ENCODE peak calls at places on chromosome 1, in four cellular contexts. V is stomach, I is H1, H is esophagus muscularis mucosa. U is an unnamed sample.

GRCh38 chr1:168879906-168880734 is 151.1 kb upstream of the DPT start:
- DNase-seq in H (no peak), V (no peak), I (no peak), U (no peak)

GRCh38 chr1:11790880-11791715 is 14.7 kb downstream of the MTHFR start:
- DNase-seq in V (peak; percentile 92), I (no peak), H (peak; percentile 98), U (peak; percentile 91)

GRCh38 chr1:22582670-22583635 is 19.7 kb downstream of the EPHA8 start:
- DNase-seq in H (no peak), V (no peak), I (no peak), U (no peak)

GRCh38 chr1:229059671-229060079 is 211.2 kb upstream of the RAB4A start:
- DNase-seq in V (no peak), I (no peak), H (no peak), U (no peak)

GRCh38 chr1:228922722-228923376 is 187.6 kb downstream of the RHOU start:
- DNase-seq in V (no peak), H (no peak), I (no peak), U (no peak)

GRCh38 chr1:181189691-181190361 is 101.3 kb downstream of the IER5 start:
- DNase-seq in I (peak; percentile 58), V (peak; percentile 82), H (no peak), U (peak; percentile 78)

GRCh38 chr1:181255270-181255929 is 166.9 kb downstream of the IER5 start:
- DNase-seq in V (no peak), I (no peak), H (peak; percentile 75), U (no peak)

GRCh38 chr1:44012411-44012810 is 18.9 kb downstream of the SLC6A9 start:
- DNase-seq in H (no peak), V (no peak), I (no peak), U (no peak)

GRCh38 chr1:187509091-187509490 is 680.3 kb downstream of the PLA2G4A start:
- DNase-seq in H (no peak), I (no peak), V (no peak), U (no peak)

GRCh38 chr1:35554261-35555211 is 2.7 kb downstream of the KIAA0319L start:
- DNase-seq in V (peak; percentile 75), I (no peak), H (no peak), U (no peak)

GRCh38 chr1:1344672-1345361 is 4.4 kb downstream of the DVL1 start:
- DNase-seq in I (no peak), V (peak; percentile 68), H (no peak), U (no peak)

GRCh38 chr1:234709473-234710279 is 99.7 kb upstream of the IRF2BP2 start:
- DNase-seq in H (peak; percentile 74), V (no peak), I (no peak), U (no peak)

GRCh38 chr1:107889524-107889923 is 75.5 kb downstream of the VAV3 start:
- DNase-seq in V (no peak), I (no peak), H (no peak), U (no peak)

GRCh38 chr1:179083031-179083345 is 1.1 kb downstream of the TOR3A start:
- DNase-seq in H (no peak), I (no peak), V (no peak), U (no peak)

GRCh38 chr1:46114925-46115603 is 17.4 kb downstream of the PIK3R3 start:
- DNase-seq in V (no peak), I (no peak), H (no peak), U (no peak)

GRCh38 chr1:223711173-223711572 is 1.2 kb upstream of the CAPN2 start:
- DNase-seq in V (peak; percentile 60), I (no peak), H (no peak), U (no peak)

GRCh38 chr1:160354388-160354985 is 11.3 kb downstream of the NCSTN start:
- DNase-seq in V (no peak), I (no peak), H (no peak), U (no peak)

GRCh38 chr1:10819198-10819901 is 22.9 kb upstream of the CASZ1 start:
- DNase-seq in V (no peak), I (no peak), H (no peak), U (no peak)

GRCh38 chr1:6033124-6033523 is 12.6 kb upstream of the KCNAB2 start:
- DNase-seq in H (no peak), I (no peak), V (no peak), U (no peak)

GRCh38 chr1:227890451-227891222 is 57.1 kb downstream of the WNT9A start:
- DNase-seq in I (no peak), V (peak; percentile 14), H (peak; percentile 90), U (no peak)

GRCh38 chr1:201585099-201585498 is 46.2 kb downstream of the NAV1 start:
- DNase-seq in H (no peak), V (no peak), I (no peak), U (no peak)

GRCh38 chr1:37498872-37499617 is 15.5 kb downstream of the MEAF6 start:
- DNase-seq in H (no peak), I (no peak), V (peak; percentile 69), U (no peak)

GRCh38 chr1:226635456-226635941 is 86.9 kb downstream of the STUM start:
- DNase-seq in V (peak; percentile 59), I (no peak), H (no peak), U (peak; percentile 66)

GRCh38 chr1:39110325-39110851 is 84.2 kb downstream of the NDUFS5 start:
- DNase-seq in H (no peak), I (no peak), V (no peak), U (no peak)

DNA sequence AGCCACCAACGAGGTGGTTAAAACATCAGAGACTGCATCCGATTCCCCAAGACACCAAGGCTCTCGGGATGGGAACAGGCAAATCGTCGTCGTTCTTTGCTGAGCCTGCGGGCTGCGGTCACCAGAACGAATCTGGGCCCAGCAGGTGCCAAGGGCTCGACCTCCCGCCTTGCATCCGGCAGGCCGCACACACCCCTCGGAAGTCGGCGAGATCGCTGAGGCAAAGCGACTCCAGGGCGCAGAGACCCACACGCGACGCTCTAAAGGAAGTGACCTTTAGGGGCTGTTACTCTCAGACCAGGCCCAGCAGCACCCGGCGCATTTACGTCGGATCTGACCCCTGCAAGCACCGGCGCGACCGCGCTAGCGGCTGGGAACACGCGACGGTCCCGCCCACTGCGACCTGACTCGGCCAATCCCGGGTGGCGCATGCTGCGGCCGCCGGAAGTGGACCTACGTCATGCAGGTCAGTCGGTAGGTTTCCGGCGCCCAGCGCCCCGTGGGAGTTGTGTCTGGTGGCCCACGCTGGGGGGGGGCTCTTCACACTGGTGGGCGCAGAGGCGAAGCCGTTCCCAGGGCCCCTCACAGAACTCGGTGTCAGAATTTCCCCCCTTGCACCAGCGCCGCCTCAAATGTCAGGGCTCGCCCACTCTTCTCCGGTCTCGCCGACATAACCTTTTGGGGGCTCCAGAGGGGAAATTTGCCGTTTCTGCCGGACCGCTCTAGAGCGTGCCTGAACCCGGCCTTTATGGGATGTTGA is 7.5 kb upstream of the PARK7 start:
- DNase-seq in I (peak; percentile 53), H (peak; percentile 98), V (peak; percentile 96), U (peak; percentile 98)
- TF ChIP-seq POLR2A in I (no peak), H (peak; percentile 29), V (no peak), U (no peak)

GRCh38 chr1:175277778-175278177 is 85.2 kb upstream of the KIAA0040 start:
- DNase-seq in I (no peak), V (no peak), H (no peak), U (no peak)

GRCh38 chr1:175273656-175274055 is 81.1 kb upstream of the KIAA0040 start:
- DNase-seq in I (no peak), V (no peak), H (no peak), U (no peak)

GRCh38 chr1:175278729-175279128 is 86.2 kb upstream of the KIAA0040 start:
- DNase-seq in V (no peak), H (no peak), I (no peak), U (no peak)

GRCh38 chr1:175274368-175274767 is 81.8 kb upstream of the KIAA0040 start:
- DNase-seq in V (no peak), H (no peak), I (no peak), U (no peak)

GRCh38 chr1:175278236-175278635 is 85.7 kb upstream of the KIAA0040 start:
- DNase-seq in I (no peak), H (no peak), V (no peak), U (no peak)
- TF ChIP-seq EP300 in I (no peak), H (no peak), V (no peak), U (no peak)

GRCh38 chr1:109481646-109482045 is 2.1 kb upstream of the ATXN7L2 start:
- DNase-seq in V (no peak), I (no peak), H (no peak), U (no peak)
- H3K36me3 ChIP-seq in V (no peaks in the 10 kb centered on the region), I (no peaks in the 10 kb centered on the region), H (peaks cover 33% of the 10 kb centered on the region), U (no peaks in the 10 kb centered on the region)

DNA sequence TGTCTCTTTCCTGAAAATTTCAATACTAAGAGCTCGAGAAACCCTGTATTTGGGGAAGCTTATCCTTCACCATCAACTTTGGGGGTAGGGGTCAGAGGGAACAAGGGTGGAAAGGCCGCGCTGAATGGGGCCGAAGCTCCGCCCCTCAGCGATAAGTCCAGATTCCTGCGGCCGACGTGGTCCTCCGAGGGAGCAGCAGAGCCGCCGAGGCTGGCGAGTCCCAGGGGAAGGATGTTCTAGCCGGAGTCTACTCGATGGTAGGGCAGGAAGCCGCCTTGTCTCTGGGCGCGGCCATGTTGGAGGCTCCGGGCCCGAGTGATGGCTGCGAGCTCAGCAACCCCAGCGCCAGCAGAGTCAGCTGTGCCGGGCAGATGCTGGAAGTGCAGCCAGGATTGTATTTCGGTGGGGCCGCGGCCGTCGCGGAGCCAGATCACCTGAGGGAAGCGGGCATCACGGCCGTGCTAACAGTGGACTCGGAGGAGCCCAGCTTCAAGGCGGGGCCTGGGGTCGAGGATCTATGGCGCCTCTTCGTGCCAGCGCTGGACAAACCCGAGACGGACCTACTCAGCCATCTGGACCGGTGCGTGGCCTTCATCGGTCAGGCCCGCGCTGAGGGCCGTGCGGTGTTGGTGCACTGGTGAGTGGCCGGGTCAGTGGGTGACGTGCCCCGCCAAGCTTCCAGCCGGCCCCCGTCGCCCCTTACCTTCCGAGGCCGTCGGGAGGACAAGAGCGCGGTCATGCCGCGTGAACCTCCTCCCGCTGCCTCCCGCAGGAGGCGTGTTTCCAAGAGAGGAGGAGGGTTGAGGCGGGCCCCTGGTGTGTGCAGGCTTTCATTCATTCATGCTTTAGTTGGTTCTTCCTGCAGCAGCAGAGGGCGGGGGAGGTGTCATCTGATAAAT is at the start of gene DUSP12:
- DNase-seq in V (peak; percentile 92), H (peak; percentile 98), I (peak; percentile 84), U (peak; percentile 97)
- TF ChIP-seq POLR2A in V (no peak), H (no peak), I (peak; percentile 97), U (no peak)

GRCh38 chr1:27007909-27008582 is 4.6 kb downstream of the TENT5B start:
- DNase-seq in I (no peak), V (peak; percentile 83), H (no peak), U (no peak)
- TF ChIP-seq EP300 in I (peak; percentile 63), V (peak; percentile 24), H (no peak), U (no peak)